ENCODE peak calls at places on chromosomes 1 and 21, in five cellular contexts. E is kidney epithelial cell, S is RWPE1, J is mesothelial cell of epicardium, P is PC-3. R is an unnamed sample.
A peak's percentile ranks its signal among the peaks of the same experiment; 100 is the strongest.

GRCh38 chr1:64403331-64403730 is 66.6 kb upstream of the CACHD1 start:
- DNase-seq in E (peak; percentile 10), S (no peak), J (no peak), P (no peak), R (no peak)

GRCh38 chr1:200173097-200173629 is 145.7 kb downstream of the NR5A2 start:
- DNase-seq in E (no peak), S (no peak), J (no peak), P (no peak), R (no peak)

GRCh38 chr1:211828584-211829342 is 1.8 kb downstream of the LPGAT1 start:
- DNase-seq in E (no peak), S (no peak), J (no peak), P (no peak), R (no peak)

GRCh38 chr1:109579496-109579895 is 31.1 kb downstream of the GNAI3 start:
- DNase-seq in E (no peak), S (no peak), J (no peak), P (no peak), R (no peak)

GRCh38 chr1:200445213-200445612 is 35.4 kb upstream of the ZNF281 start:
- DNase-seq in E (peak; percentile 31), S (peak; percentile 67), J (no peak), P (peak; percentile 90), R (no peak)

GRCh38 chr1:18836654-18837053 is 22.8 kb downstream of the TAS1R2 start:
- DNase-seq in E (no peak), S (peak; percentile 23), J (no peak), P (no peak), R (no peak)

GRCh38 chr1:153631047-153632022 is 2.5 kb upstream of the CHTOP start:
- DNase-seq in E (no peak), S (no peak), J (no peak), P (no peak), R (no peak)

GRCh38 chr1:35437200-35437599 is 120.0 kb downstream of the KIAA0319L start:
- DNase-seq in E (no peak), S (no peak), J (no peak), P (no peak), R (peak; percentile 49)

GRCh38 chr1:153349363-153350340 is 1.0 kb upstream of the PGLYRP4 start:
- DNase-seq in E (no peak), S (no peak), J (no peak), P (no peak), R (peak; percentile 74)

GRCh38 chr1:99481391-99481996 is 164.4 kb upstream of the PALMD start:
- DNase-seq in E (no peak), S (peak; percentile 32), J (peak; percentile 41), P (peak; percentile 83), R (no peak)

GRCh38 chr1:103191327-103191726 is 83.0 kb upstream of the COL11A1 start:
- DNase-seq in E (no peak), S (no peak), J (no peak), P (no peak), R (no peak)

GRCh38 chr1:32464716-32465540 is at the start of gene ZBTB8B:
- DNase-seq in E (peak; percentile 61), S (peak; percentile 95), J (peak; percentile 97), P (peak; percentile 83), R (peak; percentile 96)

GRCh38 chr1:30968220-30968971 is 59.8 kb upstream of the SDC3 start:
- DNase-seq in E (no peak), S (no peak), J (no peak), P (no peak), R (no peak)

GRCh38 chr1:105793541-105794146 is 1262.8 kb upstream of the PRMT6 start:
- DNase-seq in E (peak; percentile 4), S (peak; percentile 14), J (peak; percentile 56), P (peak; percentile 72), R (no peak)

GRCh38 chr21:32184059-32184458 is 94.8 kb downstream of the MIS18A start:
- DNase-seq in E (no peak), S (no peak), J (no peak), P (no peak), R (no peak)

GRCh38 chr1:59043796-59044195 is 253.1 kb upstream of the FGGY start:
- DNase-seq in E (no peak), S (peak; percentile 48), J (no peak), P (peak; percentile 75), R (no peak)

GRCh38 chr1:76425843-76426145 is 351.2 kb downstream of the ST6GALNAC3 start:
- DNase-seq in E (no peak), S (peak; percentile 26), J (no peak), P (peak; percentile 56), R (no peak)

GRCh38 chr1:241990040-241990439 is 8.9 kb downstream of the MAP1LC3C start:
- DNase-seq in E (peak; percentile 79), S (peak; percentile 89), J (no peak), P (peak; percentile 97), R (peak; percentile 85)

GRCh38 chr1:94246692-94247145 is 9.3 kb upstream of the ARHGAP29 start:
- DNase-seq in E (no peak), S (no peak), J (no peak), P (peak; percentile 64), R (no peak)

GRCh38 chr1:56484695-56485094 is 94.7 kb downstream of the PLPP3 start:
- DNase-seq in E (no peak), S (no peak), J (no peak), P (no peak), R (no peak)

GRCh38 chr21:34949045-34949444 is 100.1 kb downstream of the RUNX1 start:
- DNase-seq in E (no peak), S (no peak), J (no peak), P (no peak), R (no peak)

GRCh38 chr21:34948157-34948556 is 100.9 kb downstream of the RUNX1 start:
- DNase-seq in E (no peak), S (no peak), J (no peak), P (no peak), R (no peak)

GRCh38 chr21:34946385-34947121 is 102.5 kb downstream of the RUNX1 start:
- DNase-seq in E (no peak), S (no peak), J (no peak), P (no peak), R (no peak)

GRCh38 chr21:34945288-34945687 is 103.8 kb downstream of the RUNX1 start:
- DNase-seq in E (no peak), S (no peak), J (no peak), P (no peak), R (no peak)

DNA sequence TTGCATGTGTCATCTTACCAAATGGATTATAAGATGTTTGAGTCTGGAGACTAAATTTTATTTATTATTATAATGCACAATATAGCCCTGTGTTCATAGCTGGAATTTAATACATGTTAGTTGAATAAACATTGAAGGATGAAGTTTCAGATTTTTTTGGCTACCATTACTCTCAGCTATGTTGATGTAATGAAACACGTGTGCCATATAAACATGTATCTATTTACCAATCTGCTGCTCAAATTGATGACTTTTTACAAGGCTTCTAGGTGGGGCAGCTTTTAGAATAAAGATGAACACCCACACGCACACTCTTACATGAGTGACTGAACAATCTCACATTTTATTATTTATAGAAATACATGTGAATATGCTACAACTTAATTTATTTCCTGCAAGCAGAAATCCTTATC is 102.0 kb downstream of the RUNX1 start:
- DNase-seq in E (no peak), S (no peak), J (no peak), P (no peak), R (no peak)
- TF ChIP-seq CTCF in E (no peak), S (no peak), J (no peak), P (no peak), R (no peak)

GRCh38 chr1:29333008-29333407 is 96.7 kb downstream of the PTPRU start:
- DNase-seq in E (no peak), S (no peak), J (no peak), P (no peak), R (no peak)

GRCh38 chr1:29331309-29331708 is 95.0 kb downstream of the PTPRU start:
- DNase-seq in E (no peak), S (no peak), J (no peak), P (no peak), R (no peak)

GRCh38 chr1:29330856-29331255 is 94.5 kb downstream of the PTPRU start:
- DNase-seq in E (no peak), S (no peak), J (no peak), P (no peak), R (no peak)

GRCh38 chr1:29331731-29332130 is 95.4 kb downstream of the PTPRU start:
- DNase-seq in E (no peak), S (no peak), J (no peak), P (no peak), R (no peak)

DNA sequence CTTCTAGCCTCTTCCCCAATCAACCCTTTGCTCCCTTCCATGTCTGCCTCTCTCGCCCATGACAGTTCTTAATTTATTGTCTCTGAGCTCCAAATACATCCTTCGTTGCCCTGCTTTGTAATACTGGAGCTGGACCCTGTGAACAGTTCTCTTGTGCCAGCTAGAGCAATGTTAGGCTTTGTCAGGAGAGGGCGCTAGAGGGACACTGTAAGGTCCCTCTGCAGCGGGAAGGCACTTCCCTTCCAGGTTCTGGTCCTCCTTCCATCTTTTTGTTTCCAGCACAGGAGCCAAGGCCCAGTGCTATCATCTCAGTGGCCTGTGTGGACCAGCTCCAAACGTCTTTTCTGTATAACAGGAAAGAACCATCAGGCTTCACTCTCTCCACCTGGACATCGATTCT is 95.9 kb downstream of the PTPRU start:
- DNase-seq in E (no peak), S (no peak), J (no peak), P (peak; percentile 60), R (no peak)
- TF ChIP-seq CTCF in E (peak; percentile 57), S (peak; percentile 8), J (peak; percentile 35), P (peak; percentile 71), R (peak; percentile 34)

DNA sequence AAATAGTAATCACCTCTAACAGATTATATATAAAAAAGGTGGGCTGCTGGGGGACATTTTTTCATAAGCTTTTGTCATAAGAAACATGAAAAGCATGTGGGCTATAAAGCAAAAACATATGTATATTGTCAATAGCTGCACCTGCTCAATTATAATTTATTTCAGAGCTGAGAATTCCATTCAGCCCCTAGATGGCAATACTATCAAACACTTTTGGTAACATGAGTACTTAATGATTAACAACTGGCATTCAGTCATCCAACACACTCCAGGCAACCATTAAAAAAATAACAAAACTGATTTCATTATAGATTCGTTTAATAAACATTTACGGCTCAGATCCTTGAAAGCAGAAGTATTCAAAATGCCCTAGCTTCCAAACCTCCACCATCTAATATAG is 115.1 kb downstream of the KCTD3 start:
- DNase-seq in E (no peak), S (peak; percentile 23), J (no peak), P (peak; percentile 74), R (no peak)
- TF ChIP-seq CTCF in E (peak; percentile 23), S (no peak), J (no peak), P (peak; percentile 79), R (no peak)

DNA sequence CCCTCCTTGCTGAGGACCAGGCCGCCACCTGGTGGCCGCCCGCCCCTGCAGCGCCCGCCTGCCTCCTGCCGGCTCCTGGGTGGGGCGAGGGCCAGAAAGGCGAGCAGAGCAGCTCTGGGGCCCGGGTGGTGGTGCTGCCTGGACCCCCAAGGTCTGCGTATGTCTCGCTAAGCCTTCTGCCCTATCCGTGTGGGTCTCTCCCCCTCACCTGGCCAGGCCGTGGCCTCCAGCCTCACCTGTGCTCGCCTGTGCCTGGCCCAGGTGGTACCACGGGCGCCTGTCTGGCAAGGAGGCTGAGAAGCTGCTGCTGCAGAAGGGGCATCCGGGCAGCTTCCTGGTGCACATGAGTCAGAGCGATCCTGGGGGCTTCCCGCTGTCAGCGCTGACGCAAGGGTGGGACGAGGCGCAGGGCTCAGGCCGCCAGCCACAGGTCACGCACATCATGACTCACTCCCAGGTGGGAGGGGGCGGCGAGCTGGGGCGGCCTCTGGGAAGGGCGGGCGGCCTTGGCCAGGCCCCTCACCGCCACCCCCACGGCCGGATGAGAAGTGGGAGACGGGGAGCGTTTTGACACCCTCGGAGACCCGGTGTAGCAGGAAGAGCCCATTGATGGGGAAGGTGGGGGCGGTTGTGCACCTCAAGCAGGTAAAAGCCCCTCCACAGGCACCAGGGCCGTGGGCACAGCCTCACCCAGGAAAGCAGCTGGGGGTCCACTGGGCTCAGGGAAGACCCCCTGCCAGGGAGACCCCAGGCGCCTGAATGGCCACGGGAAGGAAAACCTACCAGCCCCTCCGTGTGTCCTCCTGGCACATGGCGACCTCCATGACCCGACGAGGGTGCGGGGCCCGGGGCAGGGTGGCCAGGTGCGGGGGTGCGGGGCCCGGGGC is 9.9 kb downstream of the RNF223 start:
- DNase-seq in E (peak; percentile 85), S (peak; percentile 58), J (peak; percentile 77), P (peak; percentile 91), R (peak; percentile 91)
- TF ChIP-seq CTCF in E (peak; percentile 81), S (peak; percentile 94), J (peak; percentile 74), P (peak; percentile 99), R (peak; percentile 93)